ENCODE peak calls at places on chromosomes 11 and 22, in five cellular contexts. One of them, this sample, is unnamed. For H3K4me1, the result is how much of the 10 kb centered on the place peaks cover.

GRCh38 chr11:63917685-63918523 is 940 bp upstream of the RCOR2 start:
- DNase-seq in fibroblast of lung: no peak
- DNase-seq in cardiac muscle cell: peak
- DNase-seq in effector memory CD4-positive, alpha-beta T cell: no peak
- DNase-seq in aorta: peak
- DNase-seq in this sample: peak

GRCh38 chr11:115848614-115849013 is 344.4 kb upstream of the CADM1 start:
- DNase-seq in effector memory CD4-positive, alpha-beta T cell: no peak
- DNase-seq in aorta: no peak
- DNase-seq in fibroblast of lung: peak
- DNase-seq in cardiac muscle cell: no peak
- DNase-seq in this sample: no peak

GRCh38 chr22:35620624-35621245 is 3.6 kb upstream of the MB start:
- DNase-seq in fibroblast of lung: peak
- DNase-seq in cardiac muscle cell: peak
- DNase-seq in effector memory CD4-positive, alpha-beta T cell: no peak
- DNase-seq in aorta: no peak
- DNase-seq in this sample: no peak

GRCh38 chr22:19713650-19714319 is 518 bp upstream of the SEPTIN5 start:
- DNase-seq in cardiac muscle cell: peak
- DNase-seq in aorta: peak
- DNase-seq in effector memory CD4-positive, alpha-beta T cell: no peak
- DNase-seq in fibroblast of lung: no peak
- DNase-seq in this sample: no peak

GRCh38 chr11:61776561-61777075 is 15.8 kb downstream of the TMEM258 start:
- DNase-seq in effector memory CD4-positive, alpha-beta T cell: peak
- DNase-seq in fibroblast of lung: peak
- DNase-seq in cardiac muscle cell: peak
- DNase-seq in aorta: no peak
- DNase-seq in this sample: peak

GRCh38 chr11:105056446-105056845 is 11.3 kb upstream of the CARD16 start:
- DNase-seq in aorta: no peak
- DNase-seq in effector memory CD4-positive, alpha-beta T cell: no peak
- DNase-seq in cardiac muscle cell: no peak
- DNase-seq in fibroblast of lung: no peak
- DNase-seq in this sample: no peak

GRCh38 chr11:18243783-18244362 is 4.6 kb downstream of the SAA2 start:
- DNase-seq in fibroblast of lung: peak
- DNase-seq in effector memory CD4-positive, alpha-beta T cell: peak
- DNase-seq in cardiac muscle cell: peak
- DNase-seq in aorta: peak
- DNase-seq in this sample: peak

GRCh38 chr11:73310076-73310475 is 2.0 kb downstream of the ARHGEF17 start:
- DNase-seq in cardiac muscle cell: no peak
- DNase-seq in effector memory CD4-positive, alpha-beta T cell: no peak
- DNase-seq in aorta: peak
- DNase-seq in fibroblast of lung: no peak
- DNase-seq in this sample: no peak

GRCh38 chr11:35629914-35630313 is 11.7 kb downstream of the FJX1 start:
- DNase-seq in effector memory CD4-positive, alpha-beta T cell: no peak
- DNase-seq in aorta: peak
- DNase-seq in cardiac muscle cell: no peak
- DNase-seq in fibroblast of lung: peak
- DNase-seq in this sample: no peak

GRCh38 chr22:42287174-42287890 is 16.9 kb upstream of the TCF20 start:
- DNase-seq in fibroblast of lung: no peak
- DNase-seq in effector memory CD4-positive, alpha-beta T cell: no peak
- DNase-seq in cardiac muscle cell: no peak
- DNase-seq in aorta: no peak
- DNase-seq in this sample: no peak

GRCh38 chr11:69533296-69534165 is 52.1 kb downstream of the LINC01488 start:
- DNase-seq in cardiac muscle cell: no peak
- DNase-seq in fibroblast of lung: no peak
- DNase-seq in aorta: no peak
- DNase-seq in effector memory CD4-positive, alpha-beta T cell: no peak
- DNase-seq in this sample: no peak

GRCh38 chr11:79520086-79520485 is 79.3 kb upstream of the TENM4 start:
- DNase-seq in cardiac muscle cell: no peak
- DNase-seq in fibroblast of lung: no peak
- DNase-seq in aorta: no peak
- DNase-seq in effector memory CD4-positive, alpha-beta T cell: no peak
- DNase-seq in this sample: no peak

GRCh38 chr11:38095268-38095667 is 1497.2 kb upstream of the RAG2 start:
- DNase-seq in fibroblast of lung: no peak
- DNase-seq in aorta: no peak
- DNase-seq in cardiac muscle cell: no peak
- DNase-seq in effector memory CD4-positive, alpha-beta T cell: no peak
- DNase-seq in this sample: no peak

GRCh38 chr11:102494216-102494615 is 36.3 kb downstream of the MMP7 start:
- DNase-seq in effector memory CD4-positive, alpha-beta T cell: no peak
- DNase-seq in cardiac muscle cell: no peak
- DNase-seq in aorta: no peak
- DNase-seq in fibroblast of lung: peak
- DNase-seq in this sample: peak

GRCh38 chr11:73469401-73469800 is 93.2 kb downstream of the RELT start:
- DNase-seq in effector memory CD4-positive, alpha-beta T cell: no peak
- DNase-seq in aorta: no peak
- DNase-seq in fibroblast of lung: no peak
- DNase-seq in cardiac muscle cell: no peak
- DNase-seq in this sample: no peak

GRCh38 chr11:68933605-68934320 is 30.1 kb downstream of the IGHMBP2 start:
- DNase-seq in effector memory CD4-positive, alpha-beta T cell: no peak
- DNase-seq in fibroblast of lung: no peak
- DNase-seq in cardiac muscle cell: no peak
- DNase-seq in aorta: no peak
- DNase-seq in this sample: no peak

GRCh38 chr11:125110506-125110905 is 920 bp downstream of the TMEM218 start:
- DNase-seq in effector memory CD4-positive, alpha-beta T cell: no peak
- DNase-seq in aorta: no peak
- DNase-seq in fibroblast of lung: peak
- DNase-seq in cardiac muscle cell: no peak
- DNase-seq in this sample: no peak

GRCh38 chr11:32643526-32643925 is 59.9 kb downstream of the EIF3M start:
- DNase-seq in fibroblast of lung: peak
- DNase-seq in effector memory CD4-positive, alpha-beta T cell: no peak
- DNase-seq in cardiac muscle cell: no peak
- DNase-seq in aorta: no peak
- DNase-seq in this sample: no peak

GRCh38 chr11:128210148-128210940 is 377.0 kb downstream of the ETS1 start:
- DNase-seq in aorta: no peak
- DNase-seq in effector memory CD4-positive, alpha-beta T cell: no peak
- DNase-seq in fibroblast of lung: peak
- DNase-seq in cardiac muscle cell: no peak
- DNase-seq in this sample: peak

GRCh38 chr22:44188986-44189630 is 8.4 kb downstream of the PARVG start:
- DNase-seq in aorta: no peak
- DNase-seq in effector memory CD4-positive, alpha-beta T cell: no peak
- DNase-seq in cardiac muscle cell: no peak
- DNase-seq in fibroblast of lung: no peak
- DNase-seq in this sample: no peak

DNA sequence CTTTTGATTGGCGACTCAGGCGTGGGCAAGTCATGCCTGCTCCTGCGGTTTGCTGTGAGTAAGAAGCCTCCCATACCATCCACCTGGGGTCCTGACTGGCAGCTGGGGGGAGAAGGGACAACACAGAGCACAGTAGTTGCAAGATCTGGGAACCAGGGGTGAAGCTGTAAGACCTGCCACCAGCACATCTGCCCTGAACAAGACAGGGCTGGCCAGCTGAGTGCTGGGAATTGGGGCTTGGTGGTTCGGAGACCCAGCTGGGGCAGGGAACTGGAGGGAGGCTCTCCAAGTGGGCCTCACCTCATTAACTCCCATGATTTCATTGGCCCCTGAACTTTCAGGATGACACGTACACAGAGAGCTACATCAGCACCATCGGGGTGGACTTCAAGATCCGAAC is 3.4 kb downstream of the RAB1B start:
- DNase-seq in fibroblast of lung: no peak
- DNase-seq in aorta: no peak
- DNase-seq in effector memory CD4-positive, alpha-beta T cell: no peak
- DNase-seq in cardiac muscle cell: no peak
- DNase-seq in this sample: no peak
- H3K4me1 ChIP-seq in fibroblast of lung: under half
- H3K4me1 ChIP-seq in aorta: under half
- H3K4me1 ChIP-seq in effector memory CD4-positive, alpha-beta T cell: under half
- H3K4me1 ChIP-seq in cardiac muscle cell: under half
- H3K4me1 ChIP-seq in this sample: under half

GRCh38 chr11:14538926-14539554 is 18.9 kb upstream of the PSMA1 start:
- DNase-seq in aorta: no peak
- DNase-seq in fibroblast of lung: no peak
- DNase-seq in effector memory CD4-positive, alpha-beta T cell: no peak
- DNase-seq in cardiac muscle cell: no peak
- DNase-seq in this sample: no peak

GRCh38 chr11:14541180-14541579 is 21.0 kb upstream of the PSMA1 start:
- DNase-seq in aorta: no peak
- DNase-seq in cardiac muscle cell: no peak
- DNase-seq in effector memory CD4-positive, alpha-beta T cell: no peak
- DNase-seq in fibroblast of lung: peak
- DNase-seq in this sample: no peak

GRCh38 chr11:14537134-14537599 is 17.0 kb upstream of the PSMA1 start:
- DNase-seq in effector memory CD4-positive, alpha-beta T cell: peak
- DNase-seq in fibroblast of lung: peak
- DNase-seq in cardiac muscle cell: peak
- DNase-seq in aorta: peak
- DNase-seq in this sample: peak

GRCh38 chr11:14539867-14540475 is 19.8 kb upstream of the PSMA1 start:
- DNase-seq in cardiac muscle cell: no peak
- DNase-seq in aorta: no peak
- DNase-seq in effector memory CD4-positive, alpha-beta T cell: no peak
- DNase-seq in fibroblast of lung: no peak
- DNase-seq in this sample: no peak

DNA sequence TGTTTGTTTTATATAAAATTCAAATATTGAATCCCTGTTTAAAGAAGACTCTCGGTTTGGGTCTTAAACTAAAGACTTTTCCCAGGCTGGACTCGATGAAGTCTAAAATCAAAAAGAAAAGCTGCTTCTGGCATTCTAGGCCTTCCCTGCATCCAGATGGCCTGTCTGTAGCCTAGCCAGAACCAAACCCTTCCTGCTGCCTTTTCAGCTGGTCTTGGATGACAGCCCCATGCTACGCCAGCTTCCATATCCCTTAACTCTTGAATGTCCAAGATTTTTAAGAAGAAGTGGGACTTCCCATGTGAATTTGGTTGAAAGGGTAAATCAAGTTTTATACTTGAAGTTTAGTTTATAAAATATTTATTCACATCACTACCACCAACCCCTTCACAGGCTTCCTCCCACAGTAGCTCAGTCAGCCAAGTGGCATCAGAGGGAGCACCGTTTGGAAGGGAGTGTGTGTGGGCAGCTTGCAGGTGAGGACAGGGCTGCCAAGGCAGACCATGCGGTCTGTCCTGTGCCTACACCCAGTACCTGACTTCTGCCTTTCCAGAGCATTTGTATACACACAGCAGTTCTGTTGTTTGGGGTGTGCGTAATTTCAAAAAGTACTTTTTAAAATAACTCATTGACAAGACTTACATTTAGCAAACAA is 18.2 kb upstream of the PSMA1 start:
- DNase-seq in effector memory CD4-positive, alpha-beta T cell: no peak
- DNase-seq in aorta: peak
- DNase-seq in cardiac muscle cell: no peak
- DNase-seq in fibroblast of lung: no peak
- DNase-seq in this sample: no peak
- H3K4me1 ChIP-seq in effector memory CD4-positive, alpha-beta T cell: under half
- H3K4me1 ChIP-seq in aorta: under half
- H3K4me1 ChIP-seq in cardiac muscle cell: under half
- H3K4me1 ChIP-seq in fibroblast of lung: under half
- H3K4me1 ChIP-seq in this sample: under half

GRCh38 chr11:133784359-133784758 is 61.0 kb downstream of the SPATA19 start:
- DNase-seq in fibroblast of lung: no peak
- DNase-seq in effector memory CD4-positive, alpha-beta T cell: no peak
- DNase-seq in cardiac muscle cell: no peak
- DNase-seq in aorta: no peak
- DNase-seq in this sample: no peak
- H3K4me1 ChIP-seq in fibroblast of lung: under half
- H3K4me1 ChIP-seq in effector memory CD4-positive, alpha-beta T cell: under half
- H3K4me1 ChIP-seq in cardiac muscle cell: under half
- H3K4me1 ChIP-seq in aorta: under half
- H3K4me1 ChIP-seq in this sample: under half

DNA sequence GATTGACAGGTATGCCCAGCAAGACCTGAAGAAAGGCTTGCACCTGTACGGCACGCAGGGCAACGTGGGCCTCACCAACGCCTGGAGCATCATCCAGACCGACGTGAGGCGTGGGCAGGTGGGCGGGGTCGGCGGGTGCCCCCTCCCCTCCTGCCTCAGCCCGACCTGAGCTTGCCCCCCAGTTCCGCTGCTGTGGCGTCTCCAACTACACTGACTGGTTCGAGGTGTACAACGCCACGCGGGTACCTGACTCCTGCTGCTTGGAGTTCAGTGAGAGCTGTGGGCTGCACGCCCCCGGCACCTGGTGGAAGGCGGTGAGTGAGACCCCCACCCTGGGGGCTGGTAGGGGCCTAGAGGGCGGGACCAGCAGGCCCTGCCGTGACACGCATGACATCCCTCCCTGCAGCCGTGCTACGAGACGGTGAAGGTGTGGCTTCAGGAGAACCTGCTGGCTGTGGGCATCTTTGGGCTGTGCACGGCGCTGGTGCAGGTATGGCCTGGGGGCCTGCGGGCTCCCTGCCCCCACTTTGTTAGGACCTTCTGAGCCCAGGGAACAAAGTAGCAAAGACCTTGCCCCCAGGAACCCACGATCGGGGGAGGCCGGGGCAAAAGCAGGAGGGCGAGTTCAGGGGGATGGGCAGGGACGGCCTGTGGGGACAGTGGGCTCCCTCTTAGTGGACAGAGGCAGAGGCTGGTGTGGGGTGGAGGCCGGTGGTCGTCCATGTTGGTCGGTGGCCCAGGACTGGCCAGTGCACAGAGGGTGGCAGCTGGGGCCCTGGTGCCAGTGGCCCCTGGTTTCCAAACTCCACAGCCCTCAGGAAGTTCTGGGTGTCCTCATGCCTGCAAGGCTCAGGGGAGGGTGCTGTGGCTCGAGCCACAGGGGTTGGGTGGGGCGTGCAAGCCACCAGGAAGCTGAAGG is 23.1 kb downstream of the TSPAN4 start:
- DNase-seq in cardiac muscle cell: no peak
- DNase-seq in effector memory CD4-positive, alpha-beta T cell: no peak
- DNase-seq in aorta: no peak
- DNase-seq in fibroblast of lung: no peak
- DNase-seq in this sample: no peak
- H3K4me1 ChIP-seq in cardiac muscle cell: under half
- H3K4me1 ChIP-seq in effector memory CD4-positive, alpha-beta T cell: under half
- H3K4me1 ChIP-seq in aorta: under half
- H3K4me1 ChIP-seq in fibroblast of lung: under half
- H3K4me1 ChIP-seq in this sample: under half

GRCh38 chr11:95516786-95517185 is 272.8 kb downstream of the FAM76B start:
- DNase-seq in aorta: no peak
- DNase-seq in effector memory CD4-positive, alpha-beta T cell: no peak
- DNase-seq in cardiac muscle cell: no peak
- DNase-seq in fibroblast of lung: peak
- DNase-seq in this sample: no peak
- H3K4me1 ChIP-seq in aorta: under half
- H3K4me1 ChIP-seq in effector memory CD4-positive, alpha-beta T cell: under half
- H3K4me1 ChIP-seq in cardiac muscle cell: under half
- H3K4me1 ChIP-seq in fibroblast of lung: under half
- H3K4me1 ChIP-seq in this sample: under half